ENCODE peak calls at places on chromosomes 1 and 21, in five cellular contexts. One of them, this sample, is unnamed. For H3K9me3 and H3K4me1, the result is how much of the 10 kb centered on the place peaks cover.

GRCh38 chr1:176903474-176903873 is 261.0 kb downstream of the ASTN1 start:
- DNase-seq in Peyer's patch: no peak
- DNase-seq in cardiac muscle cell: peak
- DNase-seq in spleen: no peak
- DNase-seq in sigmoid colon: no peak
- DNase-seq in this sample: no peak

GRCh38 chr1:26784023-26784871 is 3.5 kb upstream of the PIGV start:
- DNase-seq in Peyer's patch: no peak
- DNase-seq in cardiac muscle cell: peak
- DNase-seq in spleen: no peak
- DNase-seq in sigmoid colon: peak
- DNase-seq in this sample: no peak

GRCh38 chr1:59061876-59062275 is 235.0 kb upstream of the FGGY start:
- DNase-seq in Peyer's patch: no peak
- DNase-seq in cardiac muscle cell: no peak
- DNase-seq in spleen: no peak
- DNase-seq in sigmoid colon: peak
- DNase-seq in this sample: no peak

GRCh38 chr21:46001821-46002681 is 20.5 kb downstream of the COL6A1 start:
- DNase-seq in Peyer's patch: peak
- DNase-seq in cardiac muscle cell: no peak
- DNase-seq in spleen: peak
- DNase-seq in sigmoid colon: peak
- DNase-seq in this sample: no peak

GRCh38 chr1:151942882-151943281 is 33.6 kb upstream of the THEM4 start:
- DNase-seq in Peyer's patch: no peak
- DNase-seq in cardiac muscle cell: no peak
- DNase-seq in spleen: no peak
- DNase-seq in sigmoid colon: no peak
- DNase-seq in this sample: no peak

GRCh38 chr1:93633313-93633712 is 48.3 kb downstream of the BCAR3 start:
- DNase-seq in Peyer's patch: no peak
- DNase-seq in cardiac muscle cell: no peak
- DNase-seq in spleen: no peak
- DNase-seq in sigmoid colon: no peak
- DNase-seq in this sample: no peak

GRCh38 chr1:70386121-70386520 is 24.9 kb upstream of the CTH start:
- DNase-seq in Peyer's patch: no peak
- DNase-seq in cardiac muscle cell: no peak
- DNase-seq in spleen: no peak
- DNase-seq in sigmoid colon: no peak
- DNase-seq in this sample: no peak

GRCh38 chr1:33175865-33176264 is 6.0 kb downstream of the TRIM62 start:
- DNase-seq in Peyer's patch: no peak
- DNase-seq in cardiac muscle cell: no peak
- DNase-seq in spleen: no peak
- DNase-seq in sigmoid colon: no peak
- DNase-seq in this sample: no peak

GRCh38 chr1:52631759-52632331 is 1.1 kb upstream of the SHISAL2A start:
- DNase-seq in Peyer's patch: no peak
- DNase-seq in cardiac muscle cell: peak
- DNase-seq in spleen: peak
- DNase-seq in sigmoid colon: no peak
- DNase-seq in this sample: no peak

GRCh38 chr1:87864676-87865075 is 536.0 kb downstream of the LMO4 start:
- DNase-seq in Peyer's patch: no peak
- DNase-seq in cardiac muscle cell: no peak
- DNase-seq in spleen: no peak
- DNase-seq in sigmoid colon: no peak
- DNase-seq in this sample: no peak

DNA sequence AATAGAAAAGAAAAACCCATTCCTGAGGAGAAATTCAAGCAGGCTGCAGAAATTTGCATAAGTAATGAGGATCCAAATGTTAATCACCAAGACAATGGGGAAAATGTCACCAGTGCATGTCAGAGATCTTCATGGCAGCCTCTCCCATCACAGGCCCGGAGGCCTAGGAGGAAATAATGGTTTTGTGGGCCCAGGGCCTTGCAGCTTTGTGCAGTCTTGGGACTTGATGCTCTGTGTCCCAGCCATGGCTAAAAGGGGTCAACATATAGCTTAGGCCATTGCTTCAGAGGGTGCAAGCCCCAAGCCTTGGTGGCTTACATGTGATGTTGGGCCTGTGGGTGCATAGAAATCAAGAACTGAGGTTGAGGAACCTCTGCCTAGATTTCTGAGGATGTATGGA is 22.7 kb downstream of the RAB3GAP2 start:
- DNase-seq in Peyer's patch: no peak
- DNase-seq in cardiac muscle cell: no peak
- DNase-seq in spleen: no peak
- DNase-seq in sigmoid colon: no peak
- DNase-seq in this sample: no peak
- H3K9me3 ChIP-seq in Peyer's patch: under half
- H3K9me3 ChIP-seq in cardiac muscle cell: under half
- H3K9me3 ChIP-seq in spleen: half or more
- H3K9me3 ChIP-seq in sigmoid colon: under half
- H3K9me3 ChIP-seq in this sample: under half

DNA sequence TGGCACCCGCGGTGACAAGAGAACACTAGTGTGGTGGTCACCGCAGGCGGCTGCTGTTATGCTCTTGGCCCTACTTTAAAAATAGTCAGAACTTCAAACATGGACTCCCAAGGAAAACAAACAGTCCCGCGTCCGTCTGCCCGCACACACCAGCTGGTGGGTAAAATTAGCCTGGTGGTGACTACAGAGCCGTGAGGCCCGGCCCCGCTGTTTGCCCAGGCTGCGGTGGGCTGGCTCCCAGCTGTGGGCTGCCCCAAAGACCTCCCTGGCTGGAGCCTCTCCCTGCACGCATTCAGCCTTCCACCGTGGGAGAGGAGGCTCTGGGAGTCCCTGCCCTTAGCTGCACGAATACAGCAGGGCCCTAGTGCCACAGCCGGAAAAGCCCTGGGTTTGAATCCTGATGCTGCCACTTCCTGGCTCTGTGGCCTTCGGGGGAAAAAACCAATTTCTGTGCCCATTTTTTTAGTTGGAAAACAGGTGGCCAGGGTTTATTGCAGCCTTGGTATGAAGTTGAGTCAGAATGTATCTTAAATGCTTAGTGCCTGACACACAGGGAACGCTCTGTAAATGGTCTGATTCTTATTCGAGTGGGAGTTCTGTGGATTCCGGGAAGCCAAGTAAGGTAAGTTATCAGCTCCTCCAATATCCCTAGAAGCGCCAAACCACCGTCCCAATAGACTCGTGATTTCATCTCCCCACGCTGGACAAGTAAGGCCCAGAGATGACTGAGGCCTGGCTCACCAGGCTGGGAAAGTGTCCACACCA is 58.2 kb downstream of the ALPL start:
- DNase-seq in Peyer's patch: no peak
- DNase-seq in cardiac muscle cell: no peak
- DNase-seq in spleen: no peak
- DNase-seq in sigmoid colon: no peak
- DNase-seq in this sample: no peak
- H3K27ac ChIP-seq in Peyer's patch: no peak
- H3K27ac ChIP-seq in cardiac muscle cell: no peak
- H3K27ac ChIP-seq in spleen: no peak
- H3K27ac ChIP-seq in sigmoid colon: no peak
- H3K27ac ChIP-seq in this sample: no peak

DNA sequence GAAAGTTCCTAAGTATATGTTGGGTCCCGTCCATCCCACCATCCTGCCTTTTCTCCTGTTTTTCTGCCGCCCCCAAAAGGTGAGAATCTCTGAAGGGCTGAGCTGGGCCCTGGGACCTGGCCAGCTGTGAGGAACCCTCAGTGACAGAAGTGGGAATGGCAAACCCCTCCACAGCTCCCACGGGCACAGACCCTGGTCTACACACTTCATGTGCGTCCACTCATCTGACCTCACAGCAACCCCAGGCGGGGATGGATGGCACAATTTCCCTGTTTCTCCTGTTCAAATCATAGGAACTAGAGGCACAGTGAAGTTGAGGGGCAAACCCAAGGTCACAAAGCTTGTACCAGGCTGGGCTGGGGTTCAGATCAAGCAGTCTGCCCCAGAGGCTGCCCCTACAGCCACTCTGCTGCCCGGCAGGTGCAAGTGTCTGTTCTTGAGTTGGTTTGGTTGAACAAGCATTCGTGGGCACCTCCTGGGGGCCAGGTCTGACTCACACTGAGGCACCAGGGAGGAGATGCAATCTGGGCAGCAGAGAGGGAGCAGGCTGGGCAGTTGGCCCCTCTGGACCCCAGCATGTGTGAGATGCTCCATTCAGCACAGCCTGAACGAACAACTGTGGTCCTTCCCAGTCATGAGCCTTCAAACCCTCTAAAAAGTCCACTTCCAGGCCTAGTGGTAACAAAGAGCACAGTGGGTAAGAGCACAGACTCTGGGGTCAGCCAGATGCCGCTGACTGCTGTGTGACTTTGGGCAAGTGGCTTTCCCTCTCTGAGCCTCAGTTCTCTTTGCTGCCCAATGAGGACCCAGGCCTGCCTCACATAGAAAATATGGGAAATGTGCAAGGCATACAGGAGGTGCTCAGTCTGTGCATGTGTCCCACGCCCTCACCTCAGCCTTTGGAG is 4.0 kb downstream of the EDN2 start:
- DNase-seq in Peyer's patch: peak
- DNase-seq in cardiac muscle cell: no peak
- DNase-seq in spleen: peak
- DNase-seq in sigmoid colon: no peak
- DNase-seq in this sample: no peak
- H3K4me1 ChIP-seq in Peyer's patch: under half
- H3K4me1 ChIP-seq in cardiac muscle cell: under half
- H3K4me1 ChIP-seq in spleen: under half
- H3K4me1 ChIP-seq in sigmoid colon: half or more
- H3K4me1 ChIP-seq in this sample: under half

GRCh38 chr1:157965584-157965983 is 27.9 kb upstream of the KIRREL1 start:
- DNase-seq in Peyer's patch: no peak
- DNase-seq in cardiac muscle cell: no peak
- DNase-seq in spleen: no peak
- DNase-seq in sigmoid colon: no peak
- DNase-seq in this sample: no peak

GRCh38 chr1:157961805-157962762 is 31.4 kb upstream of the KIRREL1 start:
- DNase-seq in Peyer's patch: no peak
- DNase-seq in cardiac muscle cell: no peak
- DNase-seq in spleen: no peak
- DNase-seq in sigmoid colon: no peak
- DNase-seq in this sample: no peak

GRCh38 chr1:157960773-157961172 is 32.7 kb upstream of the KIRREL1 start:
- DNase-seq in Peyer's patch: no peak
- DNase-seq in cardiac muscle cell: no peak
- DNase-seq in spleen: no peak
- DNase-seq in sigmoid colon: no peak
- DNase-seq in this sample: no peak

GRCh38 chr1:157966034-157966671 is 27.3 kb upstream of the KIRREL1 start:
- DNase-seq in Peyer's patch: peak
- DNase-seq in cardiac muscle cell: no peak
- DNase-seq in spleen: no peak
- DNase-seq in sigmoid colon: peak
- DNase-seq in this sample: no peak

DNA sequence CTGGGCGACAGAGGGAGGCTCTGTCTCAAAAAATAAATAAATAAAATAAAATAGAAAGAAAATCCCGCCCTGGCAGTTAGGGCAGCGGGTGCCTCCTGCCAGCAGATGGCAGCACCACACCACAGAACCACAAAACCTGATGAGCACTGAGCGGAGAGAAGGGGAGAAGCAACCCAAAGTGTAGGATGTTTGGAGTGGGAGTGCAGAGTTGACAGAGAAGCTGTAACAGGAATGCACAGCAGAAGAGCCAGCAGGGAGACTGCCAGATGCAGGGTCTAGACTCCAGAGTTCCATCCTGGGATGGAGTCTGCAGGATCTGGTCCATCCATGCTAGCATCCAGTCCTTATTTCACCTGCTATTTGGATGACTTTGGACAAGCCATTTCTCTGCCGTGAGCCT is 29.7 kb upstream of the KIRREL1 start:
- DNase-seq in Peyer's patch: peak
- DNase-seq in cardiac muscle cell: peak
- DNase-seq in spleen: peak
- DNase-seq in sigmoid colon: peak
- DNase-seq in this sample: peak
- H3K9me3 ChIP-seq in Peyer's patch: under half
- H3K9me3 ChIP-seq in cardiac muscle cell: under half
- H3K9me3 ChIP-seq in spleen: under half
- H3K9me3 ChIP-seq in sigmoid colon: under half
- H3K9me3 ChIP-seq in this sample: under half

DNA sequence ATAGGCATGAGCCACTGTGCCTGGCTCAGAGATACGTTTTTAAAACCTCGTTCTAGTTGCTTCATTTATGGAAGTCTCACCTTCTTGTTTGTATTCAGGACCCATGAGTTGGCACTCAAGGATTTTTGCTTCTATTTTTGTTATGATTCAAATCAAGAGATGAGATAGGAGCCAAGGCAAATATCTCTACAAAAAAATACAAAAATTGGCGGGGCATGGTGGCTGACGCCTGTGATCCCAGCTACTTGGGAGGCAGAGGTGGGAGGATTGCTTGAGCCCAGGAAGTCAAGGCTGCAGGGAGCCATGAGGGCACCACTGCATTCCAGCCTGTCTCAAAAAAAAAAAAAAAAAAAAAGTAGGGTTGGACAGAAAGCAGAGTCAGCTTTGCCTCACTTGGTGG is 36.8 kb upstream of the ERRFI1 start:
- DNase-seq in Peyer's patch: no peak
- DNase-seq in cardiac muscle cell: no peak
- DNase-seq in spleen: no peak
- DNase-seq in sigmoid colon: no peak
- DNase-seq in this sample: no peak
- H3K27ac ChIP-seq in Peyer's patch: no peak
- H3K27ac ChIP-seq in cardiac muscle cell: no peak
- H3K27ac ChIP-seq in spleen: no peak
- H3K27ac ChIP-seq in sigmoid colon: peak
- H3K27ac ChIP-seq in this sample: no peak

DNA sequence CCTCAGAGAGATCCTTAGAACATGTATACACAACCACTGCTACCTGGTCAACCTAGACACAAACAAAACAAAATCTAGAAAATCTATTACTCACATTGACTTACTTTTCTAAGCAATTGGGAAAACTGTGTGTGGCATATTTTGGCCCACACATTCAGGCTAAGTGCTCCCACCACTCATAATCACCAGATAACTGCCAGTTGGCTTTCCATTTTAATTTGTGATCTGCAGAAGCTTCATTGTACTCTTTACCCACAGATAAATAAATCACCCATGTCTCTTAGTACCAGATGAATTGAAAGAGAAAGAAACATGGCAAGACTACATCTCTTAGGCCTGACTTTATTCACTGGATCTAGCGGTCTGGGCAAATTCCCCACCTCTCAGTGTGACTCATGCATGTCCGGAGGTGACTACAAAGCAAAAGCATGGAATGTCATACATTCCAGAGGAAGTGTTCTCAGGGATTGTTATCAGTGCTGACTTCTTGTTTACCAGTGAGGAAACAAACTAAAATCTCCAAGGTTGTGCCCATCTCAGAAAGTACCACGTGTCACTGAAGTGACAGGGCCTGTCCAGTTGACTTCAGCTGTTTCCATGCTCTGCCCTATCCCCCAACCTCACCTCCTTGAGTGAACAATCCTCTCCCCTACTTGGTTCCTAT is 52.4 kb upstream of the BCL10 start:
- DNase-seq in Peyer's patch: no peak
- DNase-seq in cardiac muscle cell: no peak
- DNase-seq in spleen: no peak
- DNase-seq in sigmoid colon: no peak
- DNase-seq in this sample: no peak
- H3K4me1 ChIP-seq in Peyer's patch: under half
- H3K4me1 ChIP-seq in cardiac muscle cell: under half
- H3K4me1 ChIP-seq in spleen: under half
- H3K4me1 ChIP-seq in sigmoid colon: under half
- H3K4me1 ChIP-seq in this sample: under half